ENCODE peak calls at places on chromosomes 7 and 10, in nine cellular contexts. Y, Q, Z, G, C, M, L, B and H are unnamed samples.

GRCh38 chr7:18123508-18124239 is 96.0 kb upstream of the PRPS1L1 start:
- DNase-seq in Q (no peak), G (no peak), L (no peak), Y (no peak), C (no peak), Z (no peak), B (no peak), M (no peak), H (no peak)

GRCh38 chr7:112414855-112415490 is 35.3 kb upstream of the IFRD1 start:
- DNase-seq in C (peak), Q (peak), L (no peak), M (peak), Y (no peak), B (no peak), Z (peak), G (no peak), H (peak)

GRCh38 chr7:98420966-98421612 is 20.2 kb upstream of the BAIAP2L1 start:
- DNase-seq in G (peak), Z (peak), M (no peak), L (peak), C (peak), Q (peak), Y (peak), B (peak), H (peak)

GRCh38 chr10:75209325-75210192 is 1.0 kb upstream of the VDAC2 start:
- DNase-seq in B (no peak), M (peak), C (peak), G (peak), Q (peak), Z (peak), Y (no peak), L (peak), H (peak)

GRCh38 chr7:149087366-149087765 is 3.2 kb downstream of the ZNF786 start:
- DNase-seq in Y (no peak), B (no peak), C (no peak), Z (no peak), G (no peak), L (no peak), M (no peak), Q (no peak), H (no peak)

GRCh38 chr10:31599626-31600504 is 280.8 kb downstream of the ZEB1 start:
- DNase-seq in Q (peak), C (no peak), G (no peak), Z (no peak), L (no peak), Y (no peak), B (no peak), M (no peak), H (no peak)

GRCh38 chr10:97020452-97021400 is 165.0 kb downstream of the SLIT1 start:
- DNase-seq in C (no peak), L (no peak), Z (no peak), B (no peak), Q (no peak), M (peak), Y (no peak), G (peak), H (no peak)

GRCh38 chr10:78462221-78462620 is 428.6 kb downstream of the RPS24 start:
- DNase-seq in M (no peak), G (no peak), C (no peak), Z (no peak), Y (no peak), Q (no peak), B (no peak), L (no peak), H (no peak)

GRCh38 chr10:35585903-35586535 is 19.1 kb upstream of the GJD4 start:
- DNase-seq in G (no peak), B (no peak), Y (no peak), M (no peak), Z (no peak), Q (no peak), L (no peak), C (no peak), H (no peak)

GRCh38 chr10:122497241-122497640 is 35.9 kb downstream of the HTRA1 start:
- DNase-seq in L (no peak), B (no peak), Z (no peak), C (no peak), M (no peak), G (no peak), Y (no peak), Q (no peak), H (no peak)

GRCh38 chr10:47230482-47230881 is 69.5 kb upstream of the GDF10 start:
- DNase-seq in L (no peak), M (no peak), B (no peak), C (no peak), Y (no peak), Z (no peak), Q (no peak), G (no peak), H (no peak)

GRCh38 chr7:27243340-27244163 is 950 bp downstream of the EVX1 start:
- DNase-seq in Q (no peak), B (no peak), Z (no peak), Y (peak), G (no peak), C (no peak), M (no peak), L (no peak), H (no peak)

GRCh38 chr10:133276435-133277201 is at the start of gene ADAM8:
- DNase-seq in Q (no peak), Y (peak), L (peak), M (no peak), C (peak), Z (peak), G (peak), B (no peak), H (peak)

GRCh38 chr7:124155400-124156022 is 122.6 kb upstream of the TMEM229A start:
- DNase-seq in Q (peak), Z (peak), C (no peak), G (no peak), L (no peak), Y (no peak), B (no peak), M (peak), H (peak)

GRCh38 chr10:8981277-8981676 is 926.8 kb downstream of the GATA3 start:
- DNase-seq in C (no peak), Y (no peak), L (no peak), Q (no peak), M (no peak), B (no peak), Z (no peak), G (no peak), H (no peak)

GRCh38 chr7:96689414-96689813 is 20.2 kb downstream of the SEM1 start:
- DNase-seq in Y (no peak), B (no peak), Z (no peak), C (no peak), G (no peak), Q (no peak), M (no peak), L (no peak), H (no peak)

GRCh38 chr7:16936626-16937422 is 55.0 kb upstream of the AGR3 start:
- DNase-seq in Q (no peak), G (no peak), M (no peak), Y (no peak), C (no peak), L (no peak), B (no peak), Z (no peak), H (no peak)

GRCh38 chr10:16950686-16951681 is 133.8 kb upstream of the RSU1 start:
- DNase-seq in Y (peak), C (no peak), G (no peak), B (peak), Z (no peak), Q (peak), M (no peak), L (no peak), H (peak)

GRCh38 chr7:144037414-144038096 is 11.2 kb upstream of the OR2A5 start:
- DNase-seq in M (no peak), B (no peak), L (no peak), Q (no peak), Z (no peak), C (no peak), Y (no peak), G (no peak), H (peak)

GRCh38 chr10:74153123-74153522 is 2.1 kb downstream of the ADK start:
- DNase-seq in M (no peak), B (no peak), Z (no peak), Q (no peak), C (no peak), G (no peak), Y (no peak), L (no peak), H (peak)